ENCODE peak calls at places on chromosome 2, in five cellular contexts. One of them, this sample, is unnamed.

GRCh38 chr2:23756593-23757292 is 170.2 kb downstream of the ATAD2B start:
- DNase-seq in A549: no peak
- DNase-seq in GM12892: no peak
- DNase-seq in stomach: no peak
- DNase-seq in HCT116: no peak
- DNase-seq in this sample: no peak

GRCh38 chr2:57343391-57344006 is 703.1 kb upstream of the VRK2 start:
- DNase-seq in HCT116: peak; percentile 31
- DNase-seq in GM12892: no peak
- DNase-seq in stomach: no peak
- DNase-seq in A549: no peak
- DNase-seq in this sample: no peak

GRCh38 chr2:237900891-237901831 is 41.7 kb downstream of the RAMP1 start:
- DNase-seq in A549: no peak
- DNase-seq in GM12892: no peak
- DNase-seq in stomach: no peak
- DNase-seq in HCT116: no peak
- DNase-seq in this sample: no peak

GRCh38 chr2:82819936-82820335 is 1639.1 kb downstream of the SUCLG1 start:
- DNase-seq in A549: no peak
- DNase-seq in stomach: no peak
- DNase-seq in HCT116: no peak
- DNase-seq in GM12892: no peak
- DNase-seq in this sample: no peak

GRCh38 chr2:233556756-233557736 is 9.5 kb downstream of the USP40 start:
- DNase-seq in GM12892: no peak
- DNase-seq in A549: peak; percentile 9
- DNase-seq in stomach: no peak
- DNase-seq in HCT116: no peak
- DNase-seq in this sample: no peak

GRCh38 chr2:238938460-238939055 is 90.7 kb downstream of the TWIST2 start:
- DNase-seq in stomach: peak; percentile 32
- DNase-seq in HCT116: no peak
- DNase-seq in A549: no peak
- DNase-seq in GM12892: no peak
- DNase-seq in this sample: peak; percentile 97

GRCh38 chr2:163640542-163641195 is 95.1 kb downstream of the FIGN start:
- DNase-seq in stomach: no peak
- DNase-seq in HCT116: no peak
- DNase-seq in A549: no peak
- DNase-seq in GM12892: no peak
- DNase-seq in this sample: no peak

GRCh38 chr2:241267249-241268067 is 48.0 kb downstream of the HDLBP start:
- DNase-seq in HCT116: no peak
- DNase-seq in GM12892: no peak
- DNase-seq in stomach: no peak
- DNase-seq in A549: no peak
- DNase-seq in this sample: peak; percentile 52

GRCh38 chr2:161766334-161766733 is 142.1 kb downstream of the SLC4A10 start:
- DNase-seq in stomach: no peak
- DNase-seq in HCT116: no peak
- DNase-seq in A549: no peak
- DNase-seq in GM12892: no peak
- DNase-seq in this sample: no peak

GRCh38 chr2:9652898-9653479 is 22.2 kb upstream of the YWHAQ start:
- DNase-seq in stomach: no peak
- DNase-seq in A549: no peak
- DNase-seq in GM12892: no peak
- DNase-seq in HCT116: no peak
- DNase-seq in this sample: no peak

GRCh38 chr2:71592181-71592711 is 138.9 kb downstream of the DYSF start:
- DNase-seq in HCT116: no peak
- DNase-seq in stomach: no peak
- DNase-seq in GM12892: no peak
- DNase-seq in A549: no peak
- DNase-seq in this sample: no peak

GRCh38 chr2:109318949-109319342 is 189.9 kb downstream of the SH3RF3 start:
- DNase-seq in A549: no peak
- DNase-seq in HCT116: no peak
- DNase-seq in stomach: no peak
- DNase-seq in GM12892: no peak
- DNase-seq in this sample: no peak

GRCh38 chr2:109320195-109320935 is 191.4 kb downstream of the SH3RF3 start:
- DNase-seq in HCT116: no peak
- DNase-seq in A549: no peak
- DNase-seq in GM12892: no peak
- DNase-seq in stomach: no peak
- DNase-seq in this sample: no peak

GRCh38 chr2:109316091-109316490 is 187.1 kb downstream of the SH3RF3 start:
- DNase-seq in A549: no peak
- DNase-seq in GM12892: no peak
- DNase-seq in stomach: no peak
- DNase-seq in HCT116: no peak
- DNase-seq in this sample: no peak

GRCh38 chr2:109318150-109318948 is 189.3 kb downstream of the SH3RF3 start:
- DNase-seq in HCT116: no peak
- DNase-seq in A549: no peak
- DNase-seq in stomach: peak; percentile 50
- DNase-seq in GM12892: no peak
- DNase-seq in this sample: peak; percentile 95

DNA sequence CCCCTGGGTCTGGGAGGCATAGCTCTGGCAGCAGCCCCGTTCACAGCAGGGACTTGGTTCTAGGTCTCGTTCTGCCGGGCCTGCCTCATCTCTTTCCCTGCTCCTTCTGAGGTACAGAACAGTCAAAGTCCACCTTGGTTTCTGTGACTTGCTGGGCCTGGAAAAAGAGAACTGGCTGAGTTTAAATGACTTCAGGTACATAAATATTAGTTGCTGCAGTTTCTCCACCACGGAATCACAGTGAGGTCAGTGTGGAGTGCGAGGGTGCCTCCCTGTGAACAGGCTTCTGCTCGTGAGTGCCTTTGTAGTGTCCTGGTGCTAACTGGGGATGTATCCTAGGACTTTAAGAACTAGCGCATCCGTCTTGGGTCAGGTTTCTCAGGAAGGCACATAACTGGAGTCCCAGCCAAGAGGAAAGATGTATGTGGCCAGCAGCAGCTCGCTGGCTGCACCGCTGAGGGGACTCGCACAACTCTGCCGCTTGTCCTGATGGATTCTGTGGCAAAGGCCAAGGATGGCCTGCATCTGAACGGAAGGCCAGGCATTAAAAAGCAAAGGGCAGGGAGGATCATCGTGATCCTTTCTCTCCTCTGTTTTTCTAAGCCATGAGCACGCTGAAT is 188.6 kb downstream of the SH3RF3 start:
- DNase-seq in stomach: no peak
- DNase-seq in A549: no peak
- DNase-seq in HCT116: no peak
- DNase-seq in GM12892: no peak
- DNase-seq in this sample: no peak
- TF ChIP-seq POLR2A in stomach: no peak
- TF ChIP-seq POLR2A in A549: no peak
- TF ChIP-seq POLR2A in HCT116: no peak
- TF ChIP-seq POLR2A in GM12892: no peak
- TF ChIP-seq POLR2A in this sample: no peak

GRCh38 chr2:170821631-170822291 is 5.1 kb downstream of the GAD1 start:
- DNase-seq in HCT116: no peak
- DNase-seq in stomach: no peak
- DNase-seq in GM12892: no peak
- DNase-seq in A549: no peak
- DNase-seq in this sample: peak; percentile 83

GRCh38 chr2:170819941-170820646 is 3.4 kb downstream of the GAD1 start:
- DNase-seq in A549: no peak
- DNase-seq in stomach: no peak
- DNase-seq in HCT116: no peak
- DNase-seq in GM12892: no peak
- DNase-seq in this sample: peak; percentile 85

GRCh38 chr2:170822885-170823799 is 6.5 kb downstream of the GAD1 start:
- DNase-seq in HCT116: no peak
- DNase-seq in stomach: no peak
- DNase-seq in GM12892: no peak
- DNase-seq in A549: no peak
- DNase-seq in this sample: no peak

GRCh38 chr2:170822292-170822884 is 5.7 kb downstream of the GAD1 start:
- DNase-seq in GM12892: peak; percentile 35
- DNase-seq in HCT116: no peak
- DNase-seq in A549: no peak
- DNase-seq in stomach: no peak
- DNase-seq in this sample: peak; percentile 85

DNA sequence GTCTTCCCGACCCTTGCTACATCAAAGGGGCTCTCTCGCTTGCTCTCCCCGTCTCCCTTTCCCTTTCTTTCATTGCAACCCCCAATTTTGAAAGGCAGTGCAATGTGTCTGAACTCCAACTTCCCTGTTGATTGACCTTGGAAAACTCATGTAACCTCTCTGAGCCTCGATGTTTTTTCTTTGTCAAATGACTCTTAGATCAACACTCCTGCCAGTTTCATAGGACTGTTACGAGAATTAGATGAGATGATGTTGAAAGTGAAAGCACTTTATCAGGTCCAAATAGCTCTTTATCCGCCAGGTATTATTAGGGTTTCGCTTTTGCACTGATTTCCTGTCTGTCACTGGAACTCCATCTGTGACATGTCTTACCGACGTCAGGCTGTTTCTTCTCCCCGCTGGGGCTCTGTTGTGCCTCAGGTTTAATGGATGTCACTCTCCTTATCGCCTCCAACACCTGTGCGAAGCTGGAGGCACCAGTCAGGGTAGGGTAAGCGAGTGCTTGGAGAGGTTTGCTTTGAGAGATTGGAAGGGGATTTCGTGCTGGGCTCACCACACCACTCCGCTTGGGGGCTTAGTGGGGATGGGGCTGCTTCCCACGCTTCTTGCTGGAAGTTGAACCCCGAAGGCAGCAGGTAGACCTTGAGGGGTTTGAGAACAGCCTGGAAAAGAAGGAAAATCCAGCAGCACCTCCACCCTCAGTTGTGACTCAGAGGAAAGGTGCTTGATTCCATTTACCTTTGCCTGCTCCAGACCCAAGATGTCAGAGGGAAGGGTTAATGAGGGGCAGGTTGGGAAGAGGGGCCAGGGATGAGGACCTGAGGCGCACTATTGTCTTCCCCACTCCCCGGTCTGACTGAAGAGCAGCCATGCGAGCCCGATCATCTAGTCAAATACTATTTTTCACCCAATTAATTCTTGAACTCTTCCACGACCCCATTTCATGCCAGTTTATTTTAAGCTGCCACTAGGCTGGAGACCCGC is 4.3 kb downstream of the GAD1 start:
- DNase-seq in HCT116: no peak
- DNase-seq in GM12892: peak; percentile 32
- DNase-seq in A549: no peak
- DNase-seq in stomach: no peak
- DNase-seq in this sample: no peak
- TF ChIP-seq POLR2A in HCT116: no peak
- TF ChIP-seq POLR2A in GM12892: no peak
- TF ChIP-seq POLR2A in A549: no peak
- TF ChIP-seq POLR2A in stomach: no peak
- TF ChIP-seq POLR2A in this sample: no peak

GRCh38 chr2:39741871-39742270 is 37.2 kb downstream of the THUMPD2 start:
- DNase-seq in A549: no peak
- DNase-seq in stomach: no peak
- DNase-seq in HCT116: no peak
- DNase-seq in GM12892: no peak
- DNase-seq in this sample: no peak
- TF ChIP-seq POLR2A in A549: no peak
- TF ChIP-seq POLR2A in stomach: no peak
- TF ChIP-seq POLR2A in HCT116: no peak
- TF ChIP-seq POLR2A in GM12892: no peak
- TF ChIP-seq POLR2A in this sample: no peak

DNA sequence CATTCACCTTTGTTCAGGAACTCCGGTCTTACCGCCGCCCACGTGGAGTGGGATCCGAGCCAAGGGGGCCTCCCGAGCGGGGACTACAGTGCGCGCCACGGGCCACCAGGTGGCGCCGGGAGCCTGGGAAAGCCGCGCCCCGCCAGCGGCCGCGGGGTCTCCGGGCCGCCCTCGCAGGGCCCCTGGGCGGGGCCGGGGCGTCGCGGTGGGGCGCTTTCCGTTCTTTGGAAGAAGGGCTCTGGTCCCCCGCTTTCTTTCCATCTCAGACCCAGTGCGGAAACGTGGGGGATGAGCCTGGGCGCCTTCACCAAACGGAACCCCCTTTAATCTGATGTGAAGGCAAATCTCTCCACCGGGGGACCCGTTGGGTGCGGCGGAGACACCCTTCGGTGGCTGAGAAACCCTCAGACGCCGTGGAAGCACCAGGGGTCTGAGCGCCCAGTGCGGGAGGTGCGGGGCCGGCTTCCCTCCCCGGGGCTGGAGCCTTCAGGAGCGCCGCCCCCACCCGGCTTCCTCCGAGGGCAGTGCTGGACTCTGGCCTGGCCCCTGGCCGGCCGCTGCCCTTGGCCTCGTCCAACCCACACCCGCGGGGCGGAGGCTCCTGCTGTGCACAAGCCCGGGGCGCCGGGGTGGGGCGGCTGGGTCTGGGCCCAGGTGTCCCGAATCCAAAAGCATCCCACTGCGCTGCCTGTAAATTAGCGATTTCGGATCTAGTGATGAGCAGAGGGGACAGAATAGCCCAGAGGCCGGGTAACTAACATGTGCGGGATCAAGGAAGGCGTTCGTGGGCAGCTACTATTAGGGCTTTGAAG is 44.6 kb downstream of the GORASP2 start:
- DNase-seq in stomach: peak; percentile 93
- DNase-seq in A549: peak; percentile 87
- DNase-seq in HCT116: peak; percentile 62
- DNase-seq in GM12892: peak; percentile 94
- DNase-seq in this sample: peak; percentile 81
- TF ChIP-seq POLR2A in stomach: no peak
- TF ChIP-seq POLR2A in A549: peak; percentile 63
- TF ChIP-seq POLR2A in HCT116: no peak
- TF ChIP-seq POLR2A in GM12892: peak; percentile 75
- TF ChIP-seq POLR2A in this sample: no peak

GRCh38 chr2:84904717-84905174 is 710 bp upstream of the TMSB10 start:
- DNase-seq in stomach: peak; percentile 83
- DNase-seq in GM12892: no peak
- DNase-seq in HCT116: no peak
- DNase-seq in A549: no peak
- DNase-seq in this sample: peak; percentile 88
- TF ChIP-seq POLR2A in stomach: no peak
- TF ChIP-seq POLR2A in GM12892: no peak
- TF ChIP-seq POLR2A in HCT116: no peak
- TF ChIP-seq POLR2A in A549: peak; percentile 56
- TF ChIP-seq POLR2A in this sample: no peak